ENCODE peak calls at places on chromosomes 4 and X, in nine cellular contexts. C is endothelial cell of umbilical vein, J is HFF-Myc, E is T-helper 9 cell, O is body of pancreas, Y is NCI-H1930, Q is Peyer's patch, V is epithelial cell of proximal tubule, I is AG09309. B is an unnamed sample.

GRCh38 chr4:184251680-184252000 is 34.0 kb upstream of the ENPP6 start:
- DNase-seq in E (no peak), Y (no peak), V (no peak), Q (no peak), O (no peak), J (no peak), C (no peak), I (no peak), B (no peak)

GRCh38 chr4:116143221-116143620 is 942.2 kb downstream of the TRAM1L1 start:
- DNase-seq in V (no peak), Y (no peak), J (no peak), O (no peak), E (no peak), C (no peak), I (no peak), Q (no peak), B (no peak)

GRCh38 chrX:136207546-136207945 is 43.7 kb downstream of the MAP7D3 start:
- DNase-seq in O (no peak), V (no peak), I (no peak), J (no peak), Y (no peak), Q (no peak), C (no peak), E (no peak), B (no peak)

GRCh38 chrX:14936561-14936960 is 63.3 kb downstream of the MOSPD2 start:
- DNase-seq in Q (no peak), O (no peak), I (peak), V (peak), C (no peak), Y (no peak), J (peak), E (no peak), B (no peak)

GRCh38 chrX:12901486-12901885 is 4.9 kb upstream of the TLR8 start:
- DNase-seq in C (peak), Q (peak), I (no peak), J (peak), E (peak), Y (no peak), V (no peak), O (peak), B (peak)

GRCh38 chrX:138485767-138486166 is 225.8 kb downstream of the FGF13 start:
- DNase-seq in I (no peak), C (no peak), Y (no peak), O (no peak), J (no peak), E (no peak), Q (no peak), V (no peak), B (no peak)

GRCh38 chr4:155442267-155443105 is 65.7 kb upstream of the MAP9 start:
- DNase-seq in I (peak), E (peak), O (peak), Y (peak), Q (peak), C (peak), V (peak), J (peak), B (peak)

GRCh38 chr4:142379277-142380051 is 466.6 kb downstream of the INPP4B start:
- DNase-seq in I (peak), E (no peak), C (peak), V (peak), O (no peak), J (peak), Y (no peak), Q (no peak), B (no peak)

GRCh38 chrX:45771560-45772340 is 571.1 kb upstream of the DIPK2B start:
- DNase-seq in Q (peak), Y (no peak), C (peak), I (no peak), J (no peak), V (no peak), O (no peak), E (peak), B (peak)